ENCODE peak calls at places on chromosomes 3 and 15, in nine cellular contexts. D is activated CD8-positive, alpha-beta memory T cell treated with anti-CD3 and anti-CD28 coated beads for 1 hour; J is sciatic nerve; B is Right ventricle myocardium inferior; M is T-helper 1 cell; T is ACHN; L is NCI-H748 treated with DMSO at 0.1 percent for 48 hours; G is HL-60; O is A172. A is an unnamed sample.

GRCh38 chr3:183392166-183393034 is 36.0 kb downstream of the MCF2L2 start:
- DNase-seq in O (no peak), L (no peak), D (no peak), G (no peak), B (no peak), J (no peak), M (no peak), T (no peak), A (no peak)

GRCh38 chr3:50164056-50164455 is 8.9 kb downstream of the SEMA3F start:
- DNase-seq in O (peak; percentile 94), B (no peak), D (no peak), T (peak; percentile 89), G (no peak), L (no peak), J (peak; percentile 82), M (no peak), A (no peak)

GRCh38 chr3:130894130-130894872 is 417 bp downstream of the ATP2C1 start:
- DNase-seq in G (peak; percentile 42), O (peak; percentile 19), B (peak; percentile 71), M (peak; percentile 38), T (peak; percentile 36), D (peak; percentile 14), L (no peak), J (peak; percentile 67), A (peak; percentile 37)

GRCh38 chr15:32870240-32871033 is 152.6 kb downstream of the GREM1 start:
- DNase-seq in L (no peak), D (no peak), M (no peak), O (peak; percentile 94), G (no peak), B (no peak), J (no peak), T (peak; percentile 81), A (no peak)

GRCh38 chr3:146065573-146066006 is 95.4 kb downstream of the PLOD2 start:
- DNase-seq in T (peak; percentile 66), L (peak; percentile 16), M (no peak), J (no peak), O (peak; percentile 32), B (no peak), D (no peak), G (peak; percentile 7), A (no peak)

GRCh38 chr15:52496776-52497470 is 31.8 kb downstream of the MYO5A start:
- DNase-seq in D (no peak), L (no peak), O (peak; percentile 70), B (no peak), M (no peak), T (peak; percentile 67), G (peak; percentile 68), J (no peak), A (no peak)

GRCh38 chr15:63408514-63408913 is 26.9 kb upstream of the CA12 start:
- DNase-seq in D (no peak), B (no peak), T (no peak), G (no peak), L (no peak), M (no peak), O (no peak), J (no peak), A (no peak)

GRCh38 chr3:14213066-14213774 is 34.6 kb downstream of the LSM3 start:
- DNase-seq in T (no peak), B (no peak), M (no peak), J (no peak), G (no peak), D (no peak), L (no peak), O (no peak), A (no peak)

GRCh38 chr3:72272356-72272755 is 487.4 kb upstream of the PROK2 start:
- DNase-seq in L (no peak), D (no peak), B (no peak), J (no peak), G (no peak), O (no peak), T (no peak), M (no peak), A (no peak)

GRCh38 chr15:31158858-31159569 is 57.5 kb upstream of the TRPM1 start:
- DNase-seq in O (no peak), D (no peak), T (no peak), L (no peak), G (no peak), J (no peak), B (no peak), M (no peak), A (no peak)

GRCh38 chr3:63980830-63981498 is 42.3 kb downstream of the PSMD6 start:
- DNase-seq in D (no peak), G (no peak), M (no peak), B (no peak), T (no peak), J (no peak), O (no peak), L (no peak), A (no peak)

GRCh38 chr3:8576841-8577553 is 67.6 kb downstream of the SSUH2 start:
- DNase-seq in O (no peak), D (no peak), T (no peak), M (no peak), J (no peak), L (no peak), G (no peak), B (no peak), A (no peak)

GRCh38 chr3:32239638-32240550 is 1.4 kb downstream of the CMTM8 start:
- DNase-seq in L (peak; percentile 13), T (peak; percentile 49), O (no peak), B (no peak), J (no peak), D (peak; percentile 15), M (peak; percentile 20), G (peak; percentile 9), A (no peak)

GRCh38 chr3:3600665-3601340 is 198.4 kb upstream of the LRRN1 start:
- DNase-seq in G (no peak), M (no peak), T (no peak), B (no peak), J (no peak), L (no peak), O (no peak), D (no peak), A (no peak)

GRCh38 chr3:31713820-31714511 is 181.2 kb downstream of the STT3B start:
- DNase-seq in T (no peak), L (no peak), D (no peak), B (no peak), O (no peak), M (no peak), G (peak; percentile 71), J (no peak), A (no peak)

GRCh38 chr15:89630260-89630659 is 25.0 kb downstream of the KIF7 start:
- DNase-seq in D (no peak), G (no peak), T (no peak), O (no peak), L (no peak), M (no peak), J (no peak), B (no peak), A (no peak)

GRCh38 chr15:70427531-70428120 is 329.9 kb upstream of the TLE3 start:
- DNase-seq in J (no peak), M (no peak), D (no peak), B (no peak), L (no peak), T (no peak), O (no peak), G (no peak), A (no peak)

GRCh38 chr15:26097216-26097615 is 234.1 kb upstream of the ATP10A start:
- DNase-seq in B (no peak), M (no peak), L (no peak), G (no peak), T (no peak), D (no peak), O (no peak), J (no peak), A (no peak)

GRCh38 chr15:60479361-60479684 is 381 bp upstream of the ICE2 start:
- DNase-seq in T (no peak), L (peak; percentile 28), O (no peak), G (no peak), D (no peak), M (no peak), J (no peak), B (no peak), A (no peak)

GRCh38 chr15:77720617-77721016 is 87.9 kb upstream of the LINGO1 start:
- DNase-seq in L (no peak), G (no peak), O (no peak), J (no peak), D (no peak), T (no peak), M (no peak), B (peak; percentile 34), A (no peak)

GRCh38 chr3:31142543-31142942 is 248.1 kb upstream of the GADL1 start:
- DNase-seq in T (no peak), D (no peak), G (no peak), O (no peak), J (no peak), L (peak; percentile 4), B (no peak), M (no peak), A (no peak)

GRCh38 chr3:157130138-157130880 is 29.6 kb downstream of the CCNL1 start:
- DNase-seq in L (peak; percentile 9), O (peak; percentile 82), J (peak; percentile 77), M (peak; percentile 72), B (no peak), D (peak; percentile 52), T (no peak), G (peak; percentile 16), A (no peak)

GRCh38 chr3:46670891-46671427 is 22.5 kb downstream of the ALS2CL start:
- DNase-seq in B (peak; percentile 27), L (no peak), J (peak; percentile 42), G (no peak), O (no peak), D (no peak), T (no peak), M (peak; percentile 7), A (peak; percentile 26)

GRCh38 chr3:191237045-191237882 is 38.2 kb downstream of the OSTN start:
- DNase-seq in G (no peak), M (no peak), L (no peak), J (no peak), O (no peak), B (no peak), D (no peak), T (no peak), A (no peak)

GRCh38 chr3:33144433-33144832 is 30.6 kb downstream of the CRTAP start:
- DNase-seq in O (no peak), B (no peak), J (no peak), D (peak; percentile 4), L (no peak), T (peak; percentile 19), G (no peak), M (no peak), A (no peak)

GRCh38 chr15:69666921-69667811 is 214.5 kb downstream of the RPLP1 start:
- DNase-seq in M (no peak), D (no peak), L (no peak), O (no peak), J (no peak), B (peak; percentile 68), T (no peak), G (peak; percentile 92), A (no peak)

GRCh38 chr3:5565026-5565425 is 377.5 kb downstream of the EDEM1 start:
- DNase-seq in T (no peak), O (no peak), M (no peak), D (no peak), B (no peak), L (no peak), G (no peak), J (no peak), A (no peak)

A was measured in mesothelial cell of epicardium.